ENCODE peak calls at places on chromosomes 4 and X, in four cellular contexts. One of them, this sample, is unnamed. For H3K4me1 and H3K9me3, the result is how much of the 10 kb centered on the place peaks cover.

GRCh38 chr4:175970072-175970471 is 95.6 kb upstream of the WDR17 start:
- DNase-seq in colonic mucosa: no peak
- DNase-seq in cardiac muscle cell: no peak
- DNase-seq in adrenal gland: no peak
- DNase-seq in this sample: no peak

GRCh38 chrX:118347131-118347530 is 1.2 kb downstream of the WDR44 start:
- DNase-seq in colonic mucosa: no peak
- DNase-seq in cardiac muscle cell: peak
- DNase-seq in adrenal gland: no peak
- DNase-seq in this sample: no peak

GRCh38 chr4:128768373-128768996 is 41.0 kb upstream of the JADE1 start:
- DNase-seq in colonic mucosa: no peak
- DNase-seq in cardiac muscle cell: peak
- DNase-seq in adrenal gland: no peak
- DNase-seq in this sample: no peak

GRCh38 chrX:281166-281999 is at the start of gene PLCXD1:
- DNase-seq in colonic mucosa: no peak
- DNase-seq in cardiac muscle cell: peak
- DNase-seq in adrenal gland: no peak
- DNase-seq in this sample: no peak

GRCh38 chrX:123736333-123736921 is 3.6 kb upstream of the THOC2 start:
- DNase-seq in colonic mucosa: no peak
- DNase-seq in cardiac muscle cell: peak
- DNase-seq in adrenal gland: no peak
- DNase-seq in this sample: no peak

GRCh38 chrX:97452283-97452682 is 568.6 kb downstream of the RPA4 start:
- DNase-seq in colonic mucosa: no peak
- DNase-seq in cardiac muscle cell: no peak
- DNase-seq in adrenal gland: no peak
- DNase-seq in this sample: no peak

GRCh38 chr4:6917445-6918241 is 8.0 kb downstream of the TBC1D14 start:
- DNase-seq in colonic mucosa: peak
- DNase-seq in cardiac muscle cell: peak
- DNase-seq in adrenal gland: peak
- DNase-seq in this sample: peak

GRCh38 chrX:2502668-2503519 is 2.1 kb upstream of the DHRSX start:
- DNase-seq in colonic mucosa: peak
- DNase-seq in cardiac muscle cell: peak
- DNase-seq in adrenal gland: no peak
- DNase-seq in this sample: peak

GRCh38 chr4:91302120-91302519 is 1001.6 kb upstream of the GRID2 start:
- DNase-seq in colonic mucosa: no peak
- DNase-seq in cardiac muscle cell: no peak
- DNase-seq in adrenal gland: no peak
- DNase-seq in this sample: no peak

GRCh38 chr4:10762541-10762940 is 78.0 kb upstream of the CLNK start:
- DNase-seq in colonic mucosa: no peak
- DNase-seq in cardiac muscle cell: peak
- DNase-seq in adrenal gland: no peak
- DNase-seq in this sample: no peak

GRCh38 chr4:48340905-48341775 is at the start of gene SLAIN2:
- DNase-seq in colonic mucosa: peak
- DNase-seq in cardiac muscle cell: peak
- DNase-seq in adrenal gland: peak
- DNase-seq in this sample: peak

GRCh38 chr4:48340276-48340904 is 939 bp upstream of the SLAIN2 start:
- DNase-seq in colonic mucosa: peak
- DNase-seq in cardiac muscle cell: peak
- DNase-seq in adrenal gland: no peak
- DNase-seq in this sample: no peak

GRCh38 chr4:48341776-48342558 is 638 bp downstream of the SLAIN2 start:
- DNase-seq in colonic mucosa: peak
- DNase-seq in cardiac muscle cell: peak
- DNase-seq in adrenal gland: peak
- DNase-seq in this sample: peak

GRCh38 chr4:48337726-48338125 is 3.6 kb upstream of the SLAIN2 start:
- DNase-seq in colonic mucosa: no peak
- DNase-seq in cardiac muscle cell: no peak
- DNase-seq in adrenal gland: no peak
- DNase-seq in this sample: no peak

DNA sequence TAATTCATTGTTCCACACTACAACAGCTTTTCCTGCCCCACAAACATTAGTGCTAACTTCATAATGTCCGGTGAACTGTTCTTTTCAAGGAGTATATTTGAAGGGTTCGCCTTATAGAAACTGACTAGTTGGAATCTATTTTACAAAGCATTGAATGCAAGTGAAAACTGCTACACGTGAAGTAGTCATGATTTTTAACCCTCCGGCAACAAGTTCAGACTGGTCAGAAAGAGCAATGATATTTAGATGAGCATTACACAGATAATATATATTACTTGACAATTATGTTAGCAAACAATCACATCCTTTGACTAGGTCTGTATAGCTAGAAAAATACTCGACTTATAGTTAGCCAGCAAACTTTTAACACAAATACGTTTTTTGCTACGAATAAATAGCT is 1.7 kb upstream of the SLAIN2 start:
- DNase-seq in colonic mucosa: no peak
- DNase-seq in cardiac muscle cell: no peak
- DNase-seq in adrenal gland: no peak
- DNase-seq in this sample: no peak
- H3K4me3 ChIP-seq in colonic mucosa: no peak
- H3K4me3 ChIP-seq in cardiac muscle cell: no peak
- H3K4me3 ChIP-seq in adrenal gland: no peak
- H3K4me3 ChIP-seq in this sample: no peak

GRCh38 chrX:116240446-116240845 is 69.9 kb downstream of the AGTR2 start:
- DNase-seq in colonic mucosa: no peak
- DNase-seq in cardiac muscle cell: no peak
- DNase-seq in adrenal gland: no peak
- DNase-seq in this sample: no peak

GRCh38 chrX:116241001-116241400 is 70.5 kb downstream of the AGTR2 start:
- DNase-seq in colonic mucosa: no peak
- DNase-seq in cardiac muscle cell: no peak
- DNase-seq in adrenal gland: no peak
- DNase-seq in this sample: no peak

GRCh38 chrX:116238093-116238492 is 67.5 kb downstream of the AGTR2 start:
- DNase-seq in colonic mucosa: no peak
- DNase-seq in cardiac muscle cell: no peak
- DNase-seq in adrenal gland: no peak
- DNase-seq in this sample: no peak

GRCh38 chrX:116238866-116239265 is 68.3 kb downstream of the AGTR2 start:
- DNase-seq in colonic mucosa: no peak
- DNase-seq in cardiac muscle cell: no peak
- DNase-seq in adrenal gland: no peak
- DNase-seq in this sample: no peak

DNA sequence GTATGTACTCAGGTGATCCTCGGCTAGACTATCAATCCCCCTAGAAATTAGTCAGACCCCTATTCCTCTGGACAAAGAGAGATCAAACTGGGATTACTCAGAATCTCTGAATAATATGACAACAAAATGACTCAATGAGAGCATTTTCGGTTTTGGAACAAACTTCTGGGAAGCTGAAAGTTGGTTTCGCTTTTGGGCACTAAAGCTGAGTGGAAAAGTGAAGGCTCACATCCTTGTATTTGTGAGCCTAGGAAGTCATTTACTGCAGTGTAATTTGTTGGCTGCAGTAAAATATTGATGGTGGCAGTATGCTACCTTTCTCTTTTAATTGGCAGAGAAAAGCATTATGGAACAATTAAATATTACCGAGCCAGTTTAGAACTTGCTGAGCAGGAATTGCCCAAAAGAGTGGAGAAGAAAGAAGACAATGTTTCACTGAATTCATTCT is 69.4 kb downstream of the AGTR2 start:
- DNase-seq in colonic mucosa: peak
- DNase-seq in cardiac muscle cell: peak
- DNase-seq in adrenal gland: no peak
- DNase-seq in this sample: no peak
- H3K4me1 ChIP-seq in colonic mucosa: under half
- H3K4me1 ChIP-seq in cardiac muscle cell: under half
- H3K4me1 ChIP-seq in adrenal gland: under half
- H3K4me1 ChIP-seq in this sample: under half

GRCh38 chrX:14873676-14874049 is 442 bp downstream of the MOSPD2 start:
- DNase-seq in colonic mucosa: no peak
- DNase-seq in cardiac muscle cell: no peak
- DNase-seq in adrenal gland: no peak
- DNase-seq in this sample: no peak
- H3K9me3 ChIP-seq in colonic mucosa: under half
- H3K9me3 ChIP-seq in cardiac muscle cell: under half
- H3K9me3 ChIP-seq in adrenal gland: under half
- H3K9me3 ChIP-seq in this sample: under half

GRCh38 chrX:67613366-67613765 is 69.5 kb downstream of the AR start:
- DNase-seq in colonic mucosa: no peak
- DNase-seq in cardiac muscle cell: peak
- DNase-seq in adrenal gland: no peak
- DNase-seq in this sample: no peak
- H3K4me3 ChIP-seq in colonic mucosa: no peak
- H3K4me3 ChIP-seq in cardiac muscle cell: no peak
- H3K4me3 ChIP-seq in adrenal gland: no peak
- H3K4me3 ChIP-seq in this sample: no peak

GRCh38 chr4:86940920-86941460 is 6.2 kb downstream of the AFF1 start:
- DNase-seq in colonic mucosa: no peak
- DNase-seq in cardiac muscle cell: no peak
- DNase-seq in adrenal gland: no peak
- DNase-seq in this sample: no peak
- H3K4me1 ChIP-seq in colonic mucosa: under half
- H3K4me1 ChIP-seq in cardiac muscle cell: under half
- H3K4me1 ChIP-seq in adrenal gland: under half
- H3K4me1 ChIP-seq in this sample: under half

GRCh38 chr4:38298868-38299713 is 338.9 kb downstream of the PTTG2 start:
- DNase-seq in colonic mucosa: no peak
- DNase-seq in cardiac muscle cell: no peak
- DNase-seq in adrenal gland: no peak
- DNase-seq in this sample: no peak
- H3K9me3 ChIP-seq in colonic mucosa: under half
- H3K9me3 ChIP-seq in cardiac muscle cell: under half
- H3K9me3 ChIP-seq in adrenal gland: under half
- H3K9me3 ChIP-seq in this sample: under half

DNA sequence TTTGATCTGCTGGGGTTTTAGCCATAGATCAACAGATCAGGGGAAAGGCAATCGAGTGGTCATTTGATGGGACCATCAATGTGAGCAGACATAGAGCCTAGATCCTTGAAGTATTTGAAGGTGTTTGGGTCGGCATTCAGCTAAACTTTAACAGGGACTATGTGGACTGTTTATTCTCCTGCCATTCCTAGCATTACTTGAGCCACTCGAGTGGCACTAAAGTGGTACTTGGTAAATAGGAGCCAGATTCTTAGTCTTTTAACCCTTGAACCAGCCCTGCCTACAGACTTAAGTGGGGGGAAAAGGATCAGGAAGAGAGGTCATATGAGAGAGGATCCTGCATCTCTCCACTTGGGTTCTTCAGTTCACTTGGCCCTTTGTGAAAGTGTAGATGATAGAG is 3.8 kb downstream of the MSN start:
- DNase-seq in colonic mucosa: no peak
- DNase-seq in cardiac muscle cell: no peak
- DNase-seq in adrenal gland: no peak
- DNase-seq in this sample: no peak
- H3K4me3 ChIP-seq in colonic mucosa: no peak
- H3K4me3 ChIP-seq in cardiac muscle cell: no peak
- H3K4me3 ChIP-seq in adrenal gland: no peak
- H3K4me3 ChIP-seq in this sample: peak

DNA sequence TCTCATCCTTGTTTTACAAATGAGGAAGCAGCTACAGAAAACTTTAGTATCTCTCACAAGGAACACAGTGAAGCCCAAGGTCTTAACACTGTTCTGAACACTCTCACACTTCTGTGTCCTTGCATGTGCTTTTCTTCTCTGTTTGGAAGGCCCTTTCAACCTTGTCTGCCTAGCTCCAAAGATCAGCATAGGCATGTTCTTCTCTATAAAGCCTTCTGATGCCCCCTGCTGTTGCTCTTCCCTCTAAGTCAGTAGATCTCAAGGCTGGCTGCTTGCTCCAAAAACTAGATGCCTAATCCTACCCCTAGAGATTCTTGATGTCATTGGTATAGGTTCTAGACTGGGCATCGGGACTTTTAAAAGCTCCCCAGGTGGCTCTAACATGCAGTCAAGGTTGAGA is 5.9 kb downstream of the APOO start:
- DNase-seq in colonic mucosa: peak
- DNase-seq in cardiac muscle cell: peak
- DNase-seq in adrenal gland: peak
- DNase-seq in this sample: peak
- H3K4me1 ChIP-seq in colonic mucosa: under half
- H3K4me1 ChIP-seq in cardiac muscle cell: under half
- H3K4me1 ChIP-seq in adrenal gland: under half
- H3K4me1 ChIP-seq in this sample: under half

DNA sequence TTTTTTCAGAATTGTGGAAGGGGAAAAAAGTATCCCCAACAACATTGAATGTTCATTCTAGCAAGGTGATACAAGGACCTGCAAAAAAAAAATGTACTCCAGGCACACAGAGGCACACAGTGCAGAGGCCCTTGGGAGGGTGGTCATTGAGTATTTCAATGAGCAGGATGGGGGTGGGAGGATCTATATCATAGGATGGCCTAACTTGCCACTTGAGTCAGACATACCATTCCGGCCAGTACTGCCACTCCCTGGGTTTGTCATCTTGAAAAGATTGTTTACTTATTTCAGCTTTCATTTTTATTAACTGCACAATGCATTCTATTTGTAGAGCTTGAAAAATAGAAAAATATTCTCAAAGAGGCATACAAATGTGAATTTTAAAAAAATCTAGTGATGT is 18.7 kb downstream of the ZNF595 start:
- DNase-seq in colonic mucosa: no peak
- DNase-seq in cardiac muscle cell: no peak
- DNase-seq in adrenal gland: no peak
- DNase-seq in this sample: no peak
- H3K9me3 ChIP-seq in colonic mucosa: under half
- H3K9me3 ChIP-seq in cardiac muscle cell: under half
- H3K9me3 ChIP-seq in adrenal gland: under half
- H3K9me3 ChIP-seq in this sample: under half

GRCh38 chr4:69730002-69730401 is 30.4 kb downstream of the SULT1B1 start:
- DNase-seq in colonic mucosa: no peak
- DNase-seq in cardiac muscle cell: no peak
- DNase-seq in adrenal gland: no peak
- DNase-seq in this sample: no peak

GRCh38 chr4:69727924-69728323 is 32.5 kb downstream of the SULT1B1 start:
- DNase-seq in colonic mucosa: no peak
- DNase-seq in cardiac muscle cell: no peak
- DNase-seq in adrenal gland: no peak
- DNase-seq in this sample: no peak

GRCh38 chr4:69731826-69732225 is 28.6 kb downstream of the SULT1B1 start:
- DNase-seq in colonic mucosa: no peak
- DNase-seq in cardiac muscle cell: peak
- DNase-seq in adrenal gland: no peak
- DNase-seq in this sample: no peak

GRCh38 chr4:69727412-69727811 is 33.0 kb downstream of the SULT1B1 start:
- DNase-seq in colonic mucosa: no peak
- DNase-seq in cardiac muscle cell: no peak
- DNase-seq in adrenal gland: no peak
- DNase-seq in this sample: no peak

DNA sequence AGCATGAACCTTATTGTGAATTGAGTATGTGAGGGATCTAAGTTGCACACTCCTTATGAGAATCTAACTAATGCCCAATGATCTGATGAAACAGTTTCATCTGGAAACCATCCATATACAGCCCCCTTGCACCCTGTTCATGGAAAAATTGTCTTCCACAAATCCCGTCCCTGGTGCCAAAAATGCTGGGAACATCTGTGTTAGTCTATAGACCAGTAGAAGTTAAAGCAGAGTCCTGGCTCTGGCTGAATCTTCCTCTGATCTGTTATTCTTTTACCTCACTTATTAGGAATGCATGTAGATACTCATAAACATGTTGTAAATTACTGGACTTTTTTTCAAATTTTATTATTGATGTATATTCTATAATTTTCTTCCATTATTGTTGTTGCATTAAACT is 29.2 kb downstream of the SULT1B1 start:
- DNase-seq in colonic mucosa: no peak
- DNase-seq in cardiac muscle cell: peak
- DNase-seq in adrenal gland: no peak
- DNase-seq in this sample: no peak
- H3K4me3 ChIP-seq in colonic mucosa: no peak
- H3K4me3 ChIP-seq in cardiac muscle cell: no peak
- H3K4me3 ChIP-seq in adrenal gland: no peak
- H3K4me3 ChIP-seq in this sample: no peak

This sample was measured in right cardiac atrium.